ENCODE peak calls at places on chromosomes 5 and 9, in nine cellular contexts. S is epithelial cell of esophagus, B is lower leg skin, I is NB4, H is A549, O is astrocyte of the cerebellum, G is hepatocyte, Q is cardiac muscle cell, W is astrocyte of the spinal cord. Z is an unnamed sample.

GRCh38 chr5:56340196-56340980 is 107.3 kb upstream of the ANKRD55 start:
- DNase-seq in B (no peak), O (no peak), S (peak; percentile 55), H (no peak), G (no peak), Q (peak; percentile 32), I (no peak), W (no peak), Z (no peak)

GRCh38 chr5:9284781-9285307 is 261.0 kb downstream of the SEMA5A start:
- DNase-seq in I (no peak), Q (peak; percentile 66), G (no peak), S (no peak), O (no peak), W (peak; percentile 43), B (no peak), H (no peak), Z (peak; percentile 57)

GRCh38 chr5:82684153-82684552 is 393.0 kb downstream of the TMEM167A start:
- DNase-seq in W (no peak), H (no peak), B (no peak), O (no peak), G (no peak), S (no peak), Q (no peak), I (no peak), Z (no peak)

GRCh38 chr5:134227259-134227658 is 1.4 kb upstream of the PPP2CA start:
- DNase-seq in G (peak; percentile 59), S (peak; percentile 80), W (no peak), I (peak; percentile 28), B (no peak), O (no peak), H (no peak), Q (no peak), Z (no peak)

GRCh38 chr9:130860458-130861316 is 25.6 kb downstream of the ABL1 start:
- DNase-seq in O (peak; percentile 96), S (peak; percentile 87), Q (peak; percentile 97), W (peak; percentile 98), G (peak; percentile 81), H (no peak), I (peak; percentile 67), B (peak; percentile 94), Z (no peak)

GRCh38 chr5:96370981-96371380 is 62.1 kb downstream of the PCSK1 start:
- DNase-seq in I (no peak), O (no peak), W (no peak), G (no peak), Q (no peak), S (no peak), H (no peak), B (no peak), Z (no peak)

GRCh38 chr5:61289241-61289640 is 42.8 kb upstream of the ZSWIM6 start:
- DNase-seq in G (no peak), S (no peak), W (no peak), I (no peak), B (no peak), H (no peak), Q (no peak), O (no peak), Z (no peak)

GRCh38 chr5:132961887-132962286 is 1.5 kb downstream of the AFF4 start:
- DNase-seq in H (no peak), S (peak; percentile 55), B (no peak), O (peak; percentile 41), I (peak; percentile 11), G (no peak), Q (peak; percentile 76), W (peak; percentile 72), Z (no peak)

GRCh38 chr5:178991190-178992145 is 3.7 kb downstream of the GRM6 start:
- DNase-seq in S (no peak), B (peak; percentile 80), O (no peak), G (no peak), Q (no peak), H (no peak), I (no peak), W (no peak), Z (no peak)

GRCh38 chr5:158264264-158264663 is 405.3 kb upstream of the CLINT1 start:
- DNase-seq in S (no peak), O (no peak), Q (no peak), H (no peak), I (no peak), W (no peak), B (no peak), G (no peak), Z (no peak)

GRCh38 chr9:113516840-113517577 is 53.5 kb downstream of the RGS3 start:
- DNase-seq in Q (no peak), G (no peak), B (no peak), S (no peak), O (no peak), W (no peak), H (no peak), I (peak; percentile 72), Z (no peak)

GRCh38 chr5:153903321-153903720 is 135.4 kb downstream of the FAM114A2 start:
- DNase-seq in I (no peak), G (no peak), W (no peak), H (no peak), Q (no peak), S (no peak), O (no peak), B (no peak), Z (no peak)

GRCh38 chr9:105445203-105445881 is 2.5 kb upstream of the FSD1L start:
- DNase-seq in H (no peak), S (no peak), I (no peak), Q (no peak), O (no peak), W (no peak), G (no peak), B (no peak), Z (no peak)

GRCh38 chr5:6745706-6746217 is 32.5 kb downstream of the TENT4A start:
- DNase-seq in Q (peak; percentile 75), W (peak; percentile 64), O (peak; percentile 61), G (peak; percentile 68), I (peak; percentile 66), B (no peak), S (peak; percentile 73), H (peak; percentile 46), Z (no peak)

GRCh38 chr5:95148453-95148852 is 136.4 kb downstream of the MCTP1 start:
- DNase-seq in W (peak; percentile 17), H (no peak), B (no peak), G (no peak), Q (no peak), I (no peak), S (no peak), O (peak; percentile 15), Z (no peak)

GRCh38 chr5:149799119-149799623 is 69.1 kb downstream of the PPARGC1B start:
- DNase-seq in B (no peak), S (peak; percentile 81), W (peak; percentile 78), Q (peak; percentile 71), I (no peak), G (peak; percentile 54), O (peak; percentile 22), H (peak; percentile 94), Z (peak; percentile 82)

GRCh38 chr9:89542461-89543021 is 44.6 kb upstream of the SEMA4D start:
- DNase-seq in B (no peak), Q (no peak), W (no peak), I (no peak), G (no peak), S (peak; percentile 33), H (no peak), O (no peak), Z (no peak)

GRCh38 chr9:15421532-15421931 is 1.1 kb upstream of the SNAPC3 start:
- DNase-seq in H (no peak), O (no peak), B (no peak), I (no peak), S (no peak), Q (no peak), G (no peak), W (no peak), Z (no peak)

GRCh38 chr9:15417626-15418025 is 5.0 kb upstream of the SNAPC3 start:
- DNase-seq in Q (no peak), H (no peak), W (no peak), S (no peak), O (no peak), G (no peak), I (no peak), B (no peak), Z (no peak)

GRCh38 chr9:15420796-15421195 is 1.9 kb upstream of the SNAPC3 start:
- DNase-seq in W (no peak), H (no peak), Q (no peak), B (no peak), S (no peak), I (no peak), O (no peak), G (no peak), Z (no peak)

GRCh38 chr9:15422355-15423327 is at the start of gene SNAPC3:
- DNase-seq in Q (peak; percentile 97), I (peak; percentile 100), G (peak; percentile 96), W (peak; percentile 97), H (peak; percentile 94), B (peak; percentile 98), O (peak; percentile 87), S (peak; percentile 97), Z (peak; percentile 65)

GRCh38 chr9:15416880-15417279 is 5.8 kb upstream of the SNAPC3 start:
- DNase-seq in H (no peak), W (peak; percentile 58), I (peak; percentile 63), Q (peak; percentile 69), G (peak; percentile 60), B (no peak), S (peak; percentile 77), O (peak; percentile 31), Z (no peak)
- TF ChIP-seq CTCF in H (peak; percentile 62), W (peak; percentile 48), I (peak; percentile 44), Q (peak; percentile 48), G (peak; percentile 60), B (no peak), S (peak; percentile 52), O (peak; percentile 39), Z (peak; percentile 40)

GRCh38 chr5:126794157-126794828 is 17.4 kb downstream of the LMNB1 start:
- DNase-seq in Q (no peak), G (no peak), B (peak; percentile 61), W (no peak), S (no peak), I (no peak), H (no peak), O (no peak), Z (no peak)

GRCh38 chr5:126793097-126793496 is 16.2 kb downstream of the LMNB1 start:
- DNase-seq in W (no peak), Q (no peak), S (no peak), B (no peak), H (no peak), I (no peak), O (no peak), G (no peak), Z (no peak)
- H3K4me3 ChIP-seq in W (no peak overlapping the region), Q (no peak overlapping the region), S (no peak overlapping the region), B (no peak overlapping the region), H (no peak overlapping the region), I (no peak overlapping the region), O (no peak overlapping the region), G (no peak overlapping the region), Z (no peak overlapping the region)

DNA sequence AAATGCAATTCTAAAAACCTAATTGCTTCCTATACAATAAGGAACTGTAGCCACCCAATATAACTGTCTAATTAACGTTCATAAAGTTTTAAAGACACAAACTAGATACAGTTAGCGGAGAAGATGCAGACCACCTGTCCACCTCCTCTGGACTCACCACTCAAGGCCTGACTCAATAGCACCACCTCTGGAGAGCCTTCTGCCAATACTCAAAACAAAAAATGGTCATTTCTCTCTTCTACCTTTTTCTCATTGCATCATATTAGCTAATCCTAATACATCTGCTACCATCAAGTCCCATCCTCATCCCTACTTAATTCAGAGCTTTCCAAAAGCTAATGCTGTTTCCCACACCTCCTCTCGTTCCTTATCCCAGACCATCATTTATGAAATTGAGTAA is 159.9 kb downstream of the MLLT3 start:
- DNase-seq in G (no peak), S (no peak), B (no peak), I (no peak), Q (no peak), H (no peak), W (no peak), O (no peak), Z (no peak)
- TF ChIP-seq CTCF in G (no peak), S (no peak), B (no peak), I (no peak), Q (peak; percentile 3), H (no peak), W (peak; percentile 14), O (no peak), Z (no peak)

GRCh38 chr5:137791387-137791786 is 37.2 kb upstream of the HNRNPA0 start:
- DNase-seq in W (no peak), B (no peak), S (no peak), O (no peak), H (no peak), G (no peak), Q (no peak), I (no peak), Z (no peak)
- H3K4me3 ChIP-seq in W (no peak overlapping the region), B (no peak overlapping the region), S (no peak overlapping the region), O (no peak overlapping the region), H (no peak overlapping the region), G (no peak overlapping the region), Q (no peak overlapping the region), I (no peak overlapping the region), Z (no peak overlapping the region)